ENCODE peak calls at places on chromosomes 4 and X, in five cellular contexts. U, V, J, Q and O are unnamed samples. For H3K27me3, the result is how much of the 10 kb centered on the place peaks cover.

GRCh38 chrX:78019586-78020483 is 50.4 kb upstream of the PGAM4 start:
- DNase-seq in V (no peak), U (peak), Q (no peak), J (no peak), O (no peak)

GRCh38 chrX:17377795-17378194 is 2.8 kb downstream of the NHS start:
- DNase-seq in V (no peak), Q (no peak), U (no peak), J (no peak), O (no peak)

GRCh38 chr4:53476232-53477037 is 99.0 kb downstream of the FIP1L1 start:
- DNase-seq in V (peak), U (no peak), J (no peak), Q (no peak), O (no peak)

GRCh38 chr4:153110739-153111138 is 93.5 kb upstream of the TRIM2 start:
- DNase-seq in J (no peak), U (no peak), Q (no peak), V (no peak), O (no peak)

GRCh38 chr4:170868191-170868590 is 778.4 kb upstream of the AADAT start:
- DNase-seq in Q (no peak), J (no peak), V (no peak), U (no peak), O (no peak)

GRCh38 chr4:76987153-76987562 is 37.6 kb downstream of the SEPTIN11 start:
- DNase-seq in U (peak), V (peak), Q (no peak), J (no peak), O (no peak)

GRCh38 chr4:84482564-84483563 is 16.2 kb downstream of the NKX6-1 start:
- DNase-seq in J (no peak), V (no peak), U (no peak), Q (no peak), O (no peak)

GRCh38 chr4:15479089-15479912 is 9.6 kb downstream of the CC2D2A start:
- DNase-seq in U (peak), Q (no peak), J (peak), V (peak), O (peak)

GRCh38 chrX:105821471-105822081 is 763 bp upstream of the NRK start:
- DNase-seq in V (peak), U (peak), J (no peak), Q (no peak), O (no peak)

GRCh38 chr4:95869961-95870500 is 30.1 kb downstream of the PDHA2 start:
- DNase-seq in V (no peak), Q (no peak), U (no peak), J (no peak), O (no peak)

GRCh38 chr4:132101526-132101925 is 1047.6 kb upstream of the PCDH10 start:
- DNase-seq in Q (no peak), U (no peak), J (no peak), V (no peak), O (no peak)

GRCh38 chr4:7240341-7240740 is 48.0 kb downstream of the SORCS2 start:
- DNase-seq in J (no peak), Q (no peak), V (no peak), U (no peak), O (no peak)

GRCh38 chr4:188714907-188715306 is 575.7 kb downstream of the TRIML1 start:
- DNase-seq in J (no peak), Q (no peak), V (peak), U (no peak), O (no peak)

GRCh38 chrX:18769812-18770573 is 62.5 kb downstream of the PPEF1 start:
- DNase-seq in V (no peak), U (no peak), Q (no peak), J (no peak), O (no peak)

GRCh38 chr4:75834772-75835154 is 67.5 kb downstream of the PPEF2 start:
- DNase-seq in V (no peak), J (no peak), U (no peak), Q (no peak), O (no peak)

GRCh38 chrX:132219343-132219768 is at the start of gene RAP2C:
- DNase-seq in J (peak), U (peak), Q (peak), V (no peak), O (peak)

GRCh38 chrX:130676861-130677260 is 226.1 kb downstream of the ENOX2 start:
- DNase-seq in U (no peak), V (no peak), Q (no peak), J (no peak), O (no peak)

GRCh38 chr4:54879576-54879975 is 221.8 kb downstream of the KIT start:
- DNase-seq in V (no peak), J (no peak), Q (no peak), U (no peak), O (no peak)

GRCh38 chr4:174467107-174467506 is 55.2 kb downstream of the HPGD start:
- DNase-seq in U (no peak), V (no peak), Q (no peak), J (no peak), O (no peak)

GRCh38 chr4:55866973-55867574 is 13.6 kb downstream of the EXOC1 start:
- DNase-seq in Q (peak), V (no peak), J (peak), U (no peak), O (peak)

GRCh38 chr4:15385928-15386327 is 41.9 kb upstream of the C1QTNF7 start:
- DNase-seq in J (no peak), V (no peak), U (no peak), Q (no peak), O (no peak)

GRCh38 chr4:180398564-180398963 is 1844.6 kb upstream of the TENM3 start:
- DNase-seq in U (no peak), V (no peak), J (no peak), Q (no peak), O (no peak)

GRCh38 chrX:69238960-69239231 is 73.6 kb upstream of the PJA1 start:
- DNase-seq in V (no peak), U (no peak), J (no peak), Q (no peak), O (no peak)

GRCh38 chrX:2707334-2707760 is 16.3 kb downstream of the CD99 start:
- DNase-seq in V (peak), U (peak), J (no peak), Q (peak), O (peak)

GRCh38 chrX:149453030-149453429 is 52.1 kb downstream of the IDS start:
- DNase-seq in J (no peak), U (no peak), Q (no peak), V (no peak), O (peak)

GRCh38 chrX:134746379-134746723 is 88.1 kb upstream of the PLAC1 start:
- DNase-seq in Q (no peak), V (no peak), J (no peak), U (no peak), O (no peak)

GRCh38 chr4:5888706-5889696 is 3.9 kb downstream of the CRMP1 start:
- DNase-seq in J (no peak), Q (no peak), U (no peak), V (no peak), O (no peak)

GRCh38 chr4:5887011-5887360 is 5.9 kb downstream of the CRMP1 start:
- DNase-seq in V (no peak), U (no peak), Q (no peak), J (no peak), O (no peak)

GRCh38 chr4:5885733-5886132 is 7.2 kb downstream of the CRMP1 start:
- DNase-seq in J (no peak), Q (no peak), V (no peak), U (no peak), O (no peak)

GRCh38 chr4:5888222-5888701 is 4.6 kb downstream of the CRMP1 start:
- DNase-seq in U (no peak), Q (no peak), V (no peak), J (peak), O (no peak)

GRCh38 chr4:5887361-5888221 is 5.3 kb downstream of the CRMP1 start:
- DNase-seq in J (no peak), V (no peak), Q (no peak), U (no peak), O (no peak)
- H3K27me3 ChIP-seq in J (under half), V (half or more), Q (under half), U (under half), O (under half)

DNA sequence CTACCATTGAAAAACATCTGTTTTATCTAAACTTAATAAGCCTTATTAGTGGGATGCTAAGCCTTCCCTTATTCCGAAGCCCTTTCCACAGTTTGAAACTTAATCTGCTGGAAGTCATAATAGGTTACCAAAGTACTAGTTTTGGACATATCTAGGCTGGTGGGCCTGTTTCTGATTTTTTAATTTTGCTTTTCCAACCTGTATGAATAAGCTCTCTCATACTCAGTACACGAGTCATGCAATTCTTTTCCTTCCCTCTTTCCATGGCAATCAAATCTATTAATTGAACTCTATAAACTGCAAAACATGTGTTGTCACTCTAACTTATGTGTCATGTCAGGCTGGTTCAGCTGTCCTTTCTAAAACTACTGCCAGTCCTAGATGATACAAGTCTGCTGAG is 91.0 kb downstream of the AMMECR1 start:
- DNase-seq in V (no peak), J (no peak), U (no peak), Q (no peak), O (no peak)
- H3K27me3 ChIP-seq in V (under half), J (under half), U (under half), Q (under half), O (under half)

GRCh38 chr4:3771932-3772495 is 5.8 kb downstream of the ADRA2C start:
- DNase-seq in Q (no peak), U (no peak), J (no peak), V (no peak), O (no peak)

GRCh38 chr4:3774253-3774883 is 8.2 kb downstream of the ADRA2C start:
- DNase-seq in V (no peak), Q (no peak), U (no peak), J (no peak), O (no peak)

GRCh38 chr4:3773552-3774001 is 7.4 kb downstream of the ADRA2C start:
- DNase-seq in J (no peak), Q (no peak), V (no peak), U (peak), O (no peak)

GRCh38 chr4:3771167-3771809 is 5.1 kb downstream of the ADRA2C start:
- DNase-seq in J (no peak), Q (no peak), V (no peak), U (no peak), O (no peak)

GRCh38 chr4:3772632-3773031 is 6.4 kb downstream of the ADRA2C start:
- DNase-seq in J (no peak), V (no peak), Q (no peak), U (no peak), O (no peak)
- H3K27me3 ChIP-seq in J (under half), V (half or more), Q (under half), U (under half), O (under half)

DNA sequence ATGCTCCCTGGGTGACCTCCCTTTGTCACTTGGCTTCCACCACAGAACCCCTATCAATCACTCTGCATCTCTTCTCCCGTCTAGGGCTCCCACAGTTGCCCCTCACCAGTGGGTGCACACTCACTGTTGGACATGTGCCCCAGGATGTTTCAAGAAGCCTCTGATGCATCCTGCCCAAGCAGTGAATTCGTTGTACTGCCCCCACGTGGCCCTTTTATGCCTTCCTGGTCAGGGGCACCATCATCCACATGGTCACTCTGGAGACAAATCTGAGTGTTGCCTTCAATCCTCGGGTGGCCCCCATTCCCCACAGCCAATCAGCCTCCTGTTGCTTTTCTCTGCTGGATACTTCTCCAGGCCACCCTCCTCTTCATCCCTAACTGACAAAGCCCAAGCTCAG is 12.2 kb downstream of the ITIH6 start:
- DNase-seq in V (no peak), J (no peak), Q (no peak), U (no peak), O (no peak)
- H3K27me3 ChIP-seq in V (under half), J (under half), Q (under half), U (under half), O (under half)